ENCODE peak calls at places on chromosomes 12 and 14, in seven cellular contexts. G is heart left ventricle, W is gastrocnemius medialis, X is GM12891, Y is IMR-90, H is suprapubic skin, D is lower leg skin. O is an unnamed sample.

GRCh38 chr12:4272976-4273650 is 449 bp upstream of the CCND2 start:
- DNase-seq in G (no peak), W (no peak), X (no peak), Y (no peak), H (no peak), D (no peak), O (no peak)

GRCh38 chr12:124512667-124513296 is 54.6 kb downstream of the NCOR2 start:
- DNase-seq in G (peak), W (no peak), X (no peak), Y (peak), H (peak), D (peak), O (peak)

GRCh38 chr14:90815817-90816662 is at the start of gene TTC7B:
- DNase-seq in G (peak), W (no peak), X (peak), Y (peak), H (no peak), D (no peak), O (peak)

GRCh38 chr12:74722709-74723108 is 185.1 kb downstream of the ATXN7L3B start:
- DNase-seq in G (no peak), W (no peak), X (no peak), Y (no peak), H (no peak), D (no peak), O (no peak)

GRCh38 chr12:98883231-98883630 is 238.1 kb downstream of the APAF1 start:
- DNase-seq in G (no peak), W (no peak), X (no peak), Y (no peak), H (no peak), D (no peak), O (no peak)

GRCh38 chr14:26849514-26849913 is 251.7 kb upstream of the NOVA1 start:
- DNase-seq in G (no peak), W (no peak), X (no peak), Y (no peak), H (no peak), D (no peak), O (no peak)

GRCh38 chr12:46523863-46524770 is 151.5 kb upstream of the SLC38A2 start:
- DNase-seq in G (no peak), W (no peak), X (no peak), Y (peak), H (no peak), D (no peak), O (peak)

GRCh38 chr12:90037740-90038139 is 329.1 kb upstream of the ATP2B1 start:
- DNase-seq in G (no peak), W (no peak), X (no peak), Y (peak), H (no peak), D (no peak), O (no peak)

GRCh38 chr14:72808564-72808963 is 85.3 kb downstream of the DPF3 start:
- DNase-seq in G (no peak), W (no peak), X (no peak), Y (no peak), H (no peak), D (no peak), O (no peak)

GRCh38 chr12:47805417-47805816 is 14.3 kb downstream of the HDAC7 start:
- DNase-seq in G (no peak), W (peak), X (no peak), Y (peak), H (peak), D (no peak), O (no peak)

GRCh38 chr12:69880566-69880965 is 55.5 kb downstream of the MYRFL start:
- DNase-seq in G (no peak), W (no peak), X (no peak), Y (peak), H (no peak), D (no peak), O (no peak)

GRCh38 chr14:75864352-75864751 is 117.4 kb downstream of the TGFB3 start:
- DNase-seq in G (no peak), W (no peak), X (no peak), Y (peak), H (no peak), D (no peak), O (no peak)

GRCh38 chr12:47964102-47964723 is 817 bp downstream of the TMEM106C start:
- DNase-seq in G (no peak), W (no peak), X (no peak), Y (no peak), H (no peak), D (peak), O (no peak)

GRCh38 chr14:35159742-35160409 is 37.5 kb downstream of the PRORP start:
- DNase-seq in G (no peak), W (no peak), X (no peak), Y (peak), H (no peak), D (no peak), O (peak)

GRCh38 chr14:71150737-71151136 is 243.5 kb downstream of the PCNX1 start:
- DNase-seq in G (no peak), W (no peak), X (no peak), Y (no peak), H (no peak), D (no peak), O (no peak)

GRCh38 chr14:59870277-59871165 is at the start of gene RTN1:
- DNase-seq in G (peak), W (peak), X (peak), Y (peak), H (no peak), D (peak), O (peak)

GRCh38 chr12:3803865-3804472 is 51.1 kb upstream of the CRACR2A start:
- DNase-seq in G (peak), W (peak), X (peak), Y (peak), H (peak), D (peak), O (peak)

GRCh38 chr12:92468358-92469020 is 234.3 kb upstream of the PLEKHG7 start:
- DNase-seq in G (no peak), W (no peak), X (no peak), Y (no peak), H (no peak), D (no peak), O (no peak)

GRCh38 chr14:23469906-23470403 is 452 bp downstream of the NGDN start:
- DNase-seq in G (no peak), W (no peak), X (no peak), Y (no peak), H (no peak), D (no peak), O (no peak)
- TF ChIP-seq POLR2A in G (no peak), W (no peak), X (no peak), Y (no peak), H (no peak), D (no peak), O (no peak)

DNA sequence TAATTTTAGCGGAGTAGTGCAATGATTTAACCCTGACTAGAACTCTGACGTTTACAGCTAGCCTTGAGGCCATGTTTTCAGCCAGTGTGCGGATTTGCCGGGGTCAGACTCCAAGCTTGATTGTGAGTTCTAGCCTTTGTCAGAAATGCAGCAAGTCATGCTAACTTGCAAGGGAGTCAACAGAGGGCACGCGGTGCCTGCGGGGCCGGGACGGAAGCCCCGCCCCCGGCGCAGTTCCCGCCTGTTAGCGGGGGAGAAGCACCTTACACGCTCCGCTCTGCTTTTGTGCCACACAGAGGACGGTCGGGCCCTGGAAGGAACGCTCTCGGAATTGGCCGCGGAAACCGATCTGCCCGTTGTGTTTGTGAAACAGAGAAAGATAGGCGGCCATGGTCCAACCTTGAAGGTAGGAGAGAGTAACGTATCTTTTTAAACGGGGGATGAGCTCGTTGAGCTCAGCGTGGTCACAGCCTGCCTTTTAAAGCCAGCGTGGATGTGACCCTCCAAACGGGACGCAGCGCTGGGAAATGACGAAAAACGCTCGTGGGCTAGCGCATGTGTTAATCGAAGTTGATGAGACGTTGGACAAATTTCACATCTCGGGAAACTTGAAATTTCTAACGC is 14.8 kb upstream of the EID3 start:
- DNase-seq in G (peak), W (peak), X (peak), Y (peak), H (peak), D (peak), O (peak)
- TF ChIP-seq POLR2A in G (peak), W (peak), X (peak), Y (peak), H (no peak), D (no peak), O (peak)

GRCh38 chr12:111434680-111435338 is 29.1 kb downstream of the SH2B3 start:
- DNase-seq in G (peak), W (peak), X (no peak), Y (peak), H (peak), D (peak), O (no peak)
- TF ChIP-seq POLR2A in G (no peak), W (no peak), X (no peak), Y (no peak), H (no peak), D (no peak), O (no peak)

GRCh38 chr12:121519227-121519626 is 61.6 kb downstream of the KDM2B start:
- DNase-seq in G (no peak), W (no peak), X (no peak), Y (no peak), H (no peak), D (no peak), O (no peak)

GRCh38 chr12:121520119-121520518 is 60.7 kb downstream of the KDM2B start:
- DNase-seq in G (no peak), W (no peak), X (no peak), Y (no peak), H (no peak), D (no peak), O (no peak)

GRCh38 chr12:121520586-121521086 is 60.2 kb downstream of the KDM2B start:
- DNase-seq in G (no peak), W (no peak), X (no peak), Y (no peak), H (no peak), D (no peak), O (no peak)

GRCh38 chr12:121516437-121517011 is 64.3 kb downstream of the KDM2B start:
- DNase-seq in G (no peak), W (no peak), X (no peak), Y (no peak), H (no peak), D (no peak), O (no peak)

GRCh38 chr12:121518656-121519055 is 62.2 kb downstream of the KDM2B start:
- DNase-seq in G (no peak), W (no peak), X (no peak), Y (no peak), H (no peak), D (no peak), O (no peak)
- TF ChIP-seq POLR2A in G (no peak), W (no peak), X (no peak), Y (no peak), H (no peak), D (no peak), O (no peak)

GRCh38 chr14:55071870-55072640 is 20.6 kb downstream of the MAPK1IP1L start:
- DNase-seq in G (peak), W (no peak), X (no peak), Y (peak), H (no peak), D (no peak), O (peak)
- TF ChIP-seq POLR2A in G (no peak), W (no peak), X (no peak), Y (peak), H (no peak), D (no peak), O (no peak)

GRCh38 chr14:25042362-25043299 is 7.3 kb downstream of the STXBP6 start:
- DNase-seq in G (peak), W (no peak), X (no peak), Y (peak), H (no peak), D (no peak), O (no peak)

GRCh38 chr14:25041898-25042297 is 8.0 kb downstream of the STXBP6 start:
- DNase-seq in G (no peak), W (no peak), X (no peak), Y (no peak), H (no peak), D (no peak), O (no peak)

GRCh38 chr14:25038044-25038668 is 11.8 kb downstream of the STXBP6 start:
- DNase-seq in G (no peak), W (no peak), X (no peak), Y (no peak), H (no peak), D (no peak), O (no peak)

GRCh38 chr14:25041484-25041883 is 8.5 kb downstream of the STXBP6 start:
- DNase-seq in G (no peak), W (no peak), X (no peak), Y (no peak), H (no peak), D (no peak), O (no peak)

GRCh38 chr14:25039933-25040332 is 10.0 kb downstream of the STXBP6 start:
- DNase-seq in G (no peak), W (no peak), X (no peak), Y (no peak), H (no peak), D (no peak), O (no peak)
- TF ChIP-seq POLR2A in G (no peak), W (no peak), X (no peak), Y (no peak), H (no peak), D (no peak), O (no peak)

GRCh38 chr14:24231263-24232120 is 675 bp downstream of the NEDD8 start:
- DNase-seq in G (no peak), W (no peak), X (no peak), Y (no peak), H (peak), D (no peak), O (no peak)

GRCh38 chr14:24233538-24233866 is 773 bp downstream of the GMPR2 start:
- DNase-seq in G (no peak), W (no peak), X (no peak), Y (no peak), H (no peak), D (no peak), O (no peak)

GRCh38 chr14:24232645-24233537 is at the start of gene GMPR2:
- DNase-seq in G (no peak), W (peak), X (no peak), Y (no peak), H (no peak), D (no peak), O (no peak)

GRCh38 chr14:24234095-24235020 is 1.6 kb downstream of the GMPR2 start:
- DNase-seq in G (no peak), W (no peak), X (no peak), Y (no peak), H (no peak), D (no peak), O (no peak)

GRCh38 chr14:24232121-24232644 is at the start of gene NEDD8:
- DNase-seq in G (peak), W (peak), X (peak), Y (peak), H (peak), D (peak), O (peak)
- TF ChIP-seq POLR2A in G (peak), W (peak), X (peak), Y (peak), H (no peak), D (no peak), O (peak)

GRCh38 chr12:50720501-50720900 is 43.4 kb upstream of the ATF1 start:
- DNase-seq in G (no peak), W (no peak), X (no peak), Y (no peak), H (no peak), D (no peak), O (no peak)
- TF ChIP-seq POLR2A in G (no peak), W (no peak), X (no peak), Y (no peak), H (no peak), D (no peak), O (no peak)

GRCh38 chr14:77039285-77040058 is 11.0 kb upstream of the IRF2BPL start:
- DNase-seq in G (no peak), W (no peak), X (no peak), Y (peak), H (no peak), D (no peak), O (no peak)
- TF ChIP-seq POLR2A in G (no peak), W (no peak), X (no peak), Y (peak), H (no peak), D (no peak), O (no peak)

GRCh38 chr14:67833403-67833802 is 13.8 kb downstream of the RAD51B start:
- DNase-seq in G (no peak), W (no peak), X (no peak), Y (no peak), H (no peak), D (no peak), O (no peak)
- TF ChIP-seq POLR2A in G (no peak), W (no peak), X (no peak), Y (no peak), H (no peak), D (no peak), O (no peak)

O was measured in H54.